ENCODE peak calls at places on chromosomes 3 and 15, in ten cellular contexts. One of them, this sample, is unnamed.

GRCh38 chr15:88401972-88402656 is 65.1 kb downstream of the MRPL46 start:
- DNase-seq in GM13977: no peak
- DNase-seq in left kidney: no peak
- DNase-seq in HS-5: no peak
- DNase-seq in neural progenitor cell: peak
- DNase-seq in HEK293T: no peak
- DNase-seq in lower lobe of right lung: no peak
- DNase-seq in EH: no peak
- DNase-seq in AG04449: no peak
- DNase-seq in cardiac muscle cell: peak
- DNase-seq in this sample: no peak

GRCh38 chr3:30289324-30289723 is 317.1 kb upstream of the TGFBR2 start:
- DNase-seq in GM13977: no peak
- DNase-seq in left kidney: no peak
- DNase-seq in HS-5: no peak
- DNase-seq in neural progenitor cell: no peak
- DNase-seq in HEK293T: no peak
- DNase-seq in lower lobe of right lung: no peak
- DNase-seq in EH: no peak
- DNase-seq in AG04449: no peak
- DNase-seq in cardiac muscle cell: no peak
- DNase-seq in this sample: peak

GRCh38 chr3:126287536-126288181 is 69.5 kb downstream of the KLF15 start:
- DNase-seq in GM13977: no peak
- DNase-seq in left kidney: peak
- DNase-seq in HS-5: no peak
- DNase-seq in neural progenitor cell: peak
- DNase-seq in HEK293T: peak
- DNase-seq in lower lobe of right lung: peak
- DNase-seq in EH: peak
- DNase-seq in AG04449: no peak
- DNase-seq in cardiac muscle cell: peak
- DNase-seq in this sample: peak

GRCh38 chr3:52528596-52529375 is 4.9 kb downstream of the NT5DC2 start:
- DNase-seq in GM13977: no peak
- DNase-seq in left kidney: no peak
- DNase-seq in HS-5: no peak
- DNase-seq in neural progenitor cell: peak
- DNase-seq in HEK293T: no peak
- DNase-seq in lower lobe of right lung: no peak
- DNase-seq in EH: no peak
- DNase-seq in AG04449: no peak
- DNase-seq in cardiac muscle cell: no peak
- DNase-seq in this sample: no peak

GRCh38 chr15:73985101-73985873 is 6.8 kb downstream of the STOML1 start:
- DNase-seq in GM13977: no peak
- DNase-seq in left kidney: no peak
- DNase-seq in HS-5: no peak
- DNase-seq in neural progenitor cell: no peak
- DNase-seq in HEK293T: no peak
- DNase-seq in lower lobe of right lung: no peak
- DNase-seq in EH: no peak
- DNase-seq in AG04449: no peak
- DNase-seq in cardiac muscle cell: no peak
- DNase-seq in this sample: no peak

GRCh38 chr15:61892140-61892539 is 168.1 kb downstream of the VPS13C start:
- DNase-seq in GM13977: no peak
- DNase-seq in left kidney: no peak
- DNase-seq in HS-5: no peak
- DNase-seq in neural progenitor cell: peak
- DNase-seq in HEK293T: no peak
- DNase-seq in lower lobe of right lung: no peak
- DNase-seq in EH: no peak
- DNase-seq in AG04449: no peak
- DNase-seq in cardiac muscle cell: no peak
- DNase-seq in this sample: no peak

GRCh38 chr15:39466428-39466827 is 114.5 kb upstream of the THBS1 start:
- DNase-seq in GM13977: no peak
- DNase-seq in left kidney: no peak
- DNase-seq in HS-5: peak
- DNase-seq in neural progenitor cell: no peak
- DNase-seq in HEK293T: no peak
- DNase-seq in lower lobe of right lung: peak
- DNase-seq in EH: peak
- DNase-seq in AG04449: no peak
- DNase-seq in cardiac muscle cell: no peak
- DNase-seq in this sample: no peak

GRCh38 chr15:26628879-26629529 is 143.9 kb downstream of the GABRB3 start:
- DNase-seq in GM13977: no peak
- DNase-seq in left kidney: peak
- DNase-seq in HS-5: peak
- DNase-seq in neural progenitor cell: peak
- DNase-seq in HEK293T: peak
- DNase-seq in lower lobe of right lung: peak
- DNase-seq in EH: peak
- DNase-seq in AG04449: no peak
- DNase-seq in cardiac muscle cell: peak
- DNase-seq in this sample: no peak

GRCh38 chr15:39623550-39623931 is 42.7 kb downstream of the THBS1 start:
- DNase-seq in GM13977: peak
- DNase-seq in left kidney: no peak
- DNase-seq in HS-5: no peak
- DNase-seq in neural progenitor cell: no peak
- DNase-seq in HEK293T: no peak
- DNase-seq in lower lobe of right lung: no peak
- DNase-seq in EH: no peak
- DNase-seq in AG04449: no peak
- DNase-seq in cardiac muscle cell: no peak
- DNase-seq in this sample: no peak

GRCh38 chr3:111774622-111775021 is 84.4 kb upstream of the PHLDB2 start:
- DNase-seq in GM13977: no peak
- DNase-seq in left kidney: no peak
- DNase-seq in HS-5: no peak
- DNase-seq in neural progenitor cell: no peak
- DNase-seq in HEK293T: no peak
- DNase-seq in lower lobe of right lung: no peak
- DNase-seq in EH: no peak
- DNase-seq in AG04449: no peak
- DNase-seq in cardiac muscle cell: no peak
- DNase-seq in this sample: no peak

GRCh38 chr3:57977755-57978715 is 30.2 kb upstream of the FLNB start:
- DNase-seq in GM13977: no peak
- DNase-seq in left kidney: peak
- DNase-seq in HS-5: no peak
- DNase-seq in neural progenitor cell: no peak
- DNase-seq in HEK293T: no peak
- DNase-seq in lower lobe of right lung: no peak
- DNase-seq in EH: peak
- DNase-seq in AG04449: no peak
- DNase-seq in cardiac muscle cell: no peak
- DNase-seq in this sample: no peak

GRCh38 chr15:69056365-69056764 is 41.9 kb downstream of the NOX5 start:
- DNase-seq in GM13977: no peak
- DNase-seq in left kidney: no peak
- DNase-seq in HS-5: no peak
- DNase-seq in neural progenitor cell: no peak
- DNase-seq in HEK293T: no peak
- DNase-seq in lower lobe of right lung: no peak
- DNase-seq in EH: no peak
- DNase-seq in AG04449: no peak
- DNase-seq in cardiac muscle cell: peak
- DNase-seq in this sample: peak

GRCh38 chr3:25035511-25035910 is 392.6 kb upstream of the RARB start:
- DNase-seq in GM13977: no peak
- DNase-seq in left kidney: no peak
- DNase-seq in HS-5: no peak
- DNase-seq in neural progenitor cell: no peak
- DNase-seq in HEK293T: no peak
- DNase-seq in lower lobe of right lung: no peak
- DNase-seq in EH: peak
- DNase-seq in AG04449: peak
- DNase-seq in cardiac muscle cell: no peak
- DNase-seq in this sample: no peak

GRCh38 chr3:177977381-177978158 is 558.7 kb upstream of the KCNMB2 start:
- DNase-seq in GM13977: no peak
- DNase-seq in left kidney: no peak
- DNase-seq in HS-5: peak
- DNase-seq in neural progenitor cell: no peak
- DNase-seq in HEK293T: no peak
- DNase-seq in lower lobe of right lung: no peak
- DNase-seq in EH: peak
- DNase-seq in AG04449: peak
- DNase-seq in cardiac muscle cell: no peak
- DNase-seq in this sample: peak

GRCh38 chr3:9135930-9136525 is 113.4 kb downstream of the SRGAP3 start:
- DNase-seq in GM13977: peak
- DNase-seq in left kidney: peak
- DNase-seq in HS-5: no peak
- DNase-seq in neural progenitor cell: peak
- DNase-seq in HEK293T: no peak
- DNase-seq in lower lobe of right lung: no peak
- DNase-seq in EH: no peak
- DNase-seq in AG04449: no peak
- DNase-seq in cardiac muscle cell: peak
- DNase-seq in this sample: no peak

GRCh38 chr3:152176998-152177397 is 91.7 kb upstream of the MBNL1 start:
- DNase-seq in GM13977: no peak
- DNase-seq in left kidney: no peak
- DNase-seq in HS-5: no peak
- DNase-seq in neural progenitor cell: no peak
- DNase-seq in HEK293T: no peak
- DNase-seq in lower lobe of right lung: no peak
- DNase-seq in EH: peak
- DNase-seq in AG04449: no peak
- DNase-seq in cardiac muscle cell: no peak
- DNase-seq in this sample: no peak

GRCh38 chr3:136194409-136195257 is 1.5 kb downstream of the MSL2 start:
- DNase-seq in GM13977: no peak
- DNase-seq in left kidney: peak
- DNase-seq in HS-5: no peak
- DNase-seq in neural progenitor cell: peak
- DNase-seq in HEK293T: no peak
- DNase-seq in lower lobe of right lung: peak
- DNase-seq in EH: peak
- DNase-seq in AG04449: no peak
- DNase-seq in cardiac muscle cell: peak
- DNase-seq in this sample: peak